ENCODE peak calls at places on chromosomes 13 and 19, in nine cellular contexts. A, T, Q, N, M, Z, F, W and L are unnamed samples.

GRCh38 chr13:99626461-99627082 is 125.3 kb downstream of the TM9SF2 start:
- DNase-seq in A (no peak), T (no peak), Q (no peak), N (no peak), M (no peak), Z (no peak), F (no peak), W (no peak), L (no peak)

GRCh38 chr13:97018029-97018819 is 23.9 kb upstream of the OXGR1 start:
- DNase-seq in A (peak; percentile 22), T (peak; percentile 23), Q (no peak), N (peak; percentile 7), M (no peak), Z (no peak), F (peak; percentile 45), W (peak; percentile 35), L (no peak)

GRCh38 chr19:8988204-8988603 is 22.0 kb downstream of the MUC16 start:
- DNase-seq in A (no peak), T (peak; percentile 35), Q (no peak), N (no peak), M (no peak), Z (no peak), F (no peak), W (no peak), L (no peak)

GRCh38 chr13:95771950-95772349 is 95.0 kb downstream of the DNAJC3 start:
- DNase-seq in A (no peak), T (no peak), Q (no peak), N (no peak), M (no peak), Z (no peak), F (no peak), W (no peak), L (no peak)

GRCh38 chr13:113149711-113150544 is 8.5 kb upstream of the PROZ start:
- DNase-seq in A (no peak), T (no peak), Q (no peak), N (no peak), M (no peak), Z (no peak), F (no peak), W (no peak), L (no peak)

GRCh38 chr19:8360196-8360595 is 3.8 kb upstream of the ANGPTL4 start:
- DNase-seq in A (no peak), T (no peak), Q (no peak), N (no peak), M (no peak), Z (no peak), F (no peak), W (no peak), L (no peak)

GRCh38 chr13:80630685-80631121 is 289.8 kb upstream of the SPRY2 start:
- DNase-seq in A (no peak), T (no peak), Q (no peak), N (no peak), M (no peak), Z (no peak), F (no peak), W (no peak), L (no peak)

GRCh38 chr19:42297034-42297433 is 4.9 kb upstream of the PRR19 start:
- DNase-seq in A (no peak), T (no peak), Q (no peak), N (no peak), M (peak; percentile 40), Z (no peak), F (no peak), W (no peak), L (no peak)

GRCh38 chr13:57438072-57438471 is 193.5 kb upstream of the PCDH17 start:
- DNase-seq in A (no peak), T (no peak), Q (no peak), N (no peak), M (no peak), Z (no peak), F (no peak), W (no peak), L (no peak)

GRCh38 chr13:27665333-27665732 is 43.6 kb downstream of the POLR1D start:
- DNase-seq in A (no peak), T (no peak), Q (no peak), N (no peak), M (no peak), Z (no peak), F (no peak), W (no peak), L (no peak)

GRCh38 chr19:10718205-10719196 is 622 bp downstream of the DNM2 start:
- DNase-seq in A (no peak), T (peak; percentile 68), Q (no peak), N (peak; percentile 28), M (no peak), Z (no peak), F (peak; percentile 45), W (no peak), L (peak; percentile 33)

GRCh38 chr13:66994498-66995365 is 235.4 kb downstream of the PCDH9 start:
- DNase-seq in A (no peak), T (no peak), Q (no peak), N (no peak), M (no peak), Z (no peak), F (no peak), W (no peak), L (no peak)

GRCh38 chr19:48186541-48186991 is 16.1 kb downstream of the ZSWIM9 start:
- DNase-seq in A (no peak), T (no peak), Q (no peak), N (no peak), M (no peak), Z (no peak), F (no peak), W (no peak), L (no peak)

GRCh38 chr13:111559612-111560423 is 239.4 kb downstream of the TEX29 start:
- DNase-seq in A (no peak), T (no peak), Q (no peak), N (no peak), M (no peak), Z (no peak), F (no peak), W (no peak), L (no peak)

GRCh38 chr13:41505209-41505835 is 48.0 kb downstream of the RGCC start:
- DNase-seq in A (no peak), T (no peak), Q (no peak), N (no peak), M (no peak), Z (no peak), F (no peak), W (no peak), L (no peak)

GRCh38 chr13:108342369-108343289 is 73.1 kb downstream of the TNFSF13B start:
- DNase-seq in A (peak; percentile 3), T (no peak), Q (no peak), N (no peak), M (no peak), Z (no peak), F (no peak), W (no peak), L (no peak)

GRCh38 chr19:12994701-12995595 is at the start of gene NFIX:
- DNase-seq in A (no peak), T (peak; percentile 67), Q (no peak), N (peak; percentile 38), M (peak; percentile 75), Z (no peak), F (peak; percentile 60), W (peak; percentile 71), L (peak; percentile 70)

GRCh38 chr19:39351537-39352037 is 9.4 kb downstream of the SAMD4B start:
- DNase-seq in A (no peak), T (peak; percentile 58), Q (no peak), N (no peak), M (no peak), Z (no peak), F (no peak), W (no peak), L (no peak)

GRCh38 chr13:110438211-110438610 is 123.3 kb downstream of the RAB20 start:
- DNase-seq in A (no peak), T (no peak), Q (no peak), N (no peak), M (no peak), Z (no peak), F (no peak), W (no peak), L (no peak)